ENCODE peak calls at places on chromosomes 12 and 14, in five cellular contexts. R, I, A, Y and D are unnamed samples.

GRCh38 chr12:79344855-79345840 is 345.6 kb downstream of the PAWR start:
- DNase-seq in A (no peak), I (no peak), R (no peak), Y (no peak), D (peak)

GRCh38 chr14:34234258-34234657 is 227.8 kb downstream of the SPTSSA start:
- DNase-seq in A (no peak), Y (no peak), I (peak), R (no peak), D (no peak)

GRCh38 chr12:55736780-55737580 is 5.9 kb upstream of the GDF11 start:
- DNase-seq in Y (peak), I (no peak), R (no peak), A (peak), D (peak)

GRCh38 chr12:45612044-45612794 is 117.3 kb upstream of the ARID2 start:
- DNase-seq in Y (no peak), R (no peak), I (no peak), A (no peak), D (no peak)

GRCh38 chr12:19273482-19274330 is 144.2 kb downstream of the PLEKHA5 start:
- DNase-seq in I (no peak), Y (no peak), R (peak), A (peak), D (peak)

GRCh38 chr12:64270411-64270810 is 48.3 kb upstream of the KICS2 start:
- DNase-seq in A (no peak), R (no peak), Y (no peak), I (no peak), D (peak)

GRCh38 chr14:36085861-36086260 is 90.7 kb downstream of the PTCSC3 start:
- DNase-seq in R (no peak), Y (no peak), A (no peak), I (no peak), D (no peak)

GRCh38 chr14:100214768-100215079 is 24.2 kb upstream of the YY1 start:
- DNase-seq in I (no peak), A (no peak), Y (no peak), R (no peak), D (no peak)

GRCh38 chr14:24816929-24817637 is 183.1 kb upstream of the GZMB start:
- DNase-seq in Y (no peak), A (no peak), R (no peak), I (peak), D (no peak)

GRCh38 chr12:131282292-131283080 is 328.8 kb downstream of the ADGRD1 start:
- DNase-seq in I (no peak), Y (peak), A (peak), R (peak), D (no peak)

GRCh38 chr12:101877816-101878811 is 734 bp downstream of the DRAM1 start:
- DNase-seq in Y (no peak), I (no peak), A (no peak), R (peak), D (no peak)

GRCh38 chr12:55746147-55746912 is 3.4 kb downstream of the GDF11 start:
- DNase-seq in A (no peak), Y (no peak), R (no peak), I (no peak), D (no peak)

GRCh38 chr12:46224401-46224800 is 44.4 kb downstream of the SLC38A1 start:
- DNase-seq in R (peak), I (no peak), Y (no peak), A (no peak), D (no peak)

GRCh38 chr12:69698769-69699540 is at the start of gene BEST3:
- DNase-seq in A (no peak), Y (no peak), I (no peak), R (no peak), D (no peak)

GRCh38 chr14:31124197-31124596 is 83.4 kb downstream of the HECTD1 start:
- DNase-seq in I (no peak), Y (no peak), R (no peak), A (no peak), D (no peak)

GRCh38 chr14:20622816-20623291 is 18.6 kb downstream of the OR6S1 start:
- DNase-seq in A (no peak), I (no peak), R (no peak), Y (no peak), D (peak)

GRCh38 chr12:40031965-40032364 is 73.9 kb downstream of the SLC2A13 start:
- DNase-seq in Y (no peak), I (no peak), R (no peak), A (no peak), D (no peak)

GRCh38 chr12:120352117-120352516 is 16.8 kb downstream of the MSI1 start:
- DNase-seq in R (no peak), Y (no peak), I (no peak), A (no peak), D (no peak)

GRCh38 chr12:121089031-121089812 is 43.5 kb upstream of the P2RX7 start:
- DNase-seq in A (no peak), Y (no peak), I (peak), R (peak), D (no peak)

GRCh38 chr12:19801941-19802340 is 362.6 kb downstream of the AEBP2 start:
- DNase-seq in Y (no peak), A (no peak), R (no peak), I (no peak), D (no peak)

GRCh38 chr12:90166671-90167070 is 458.0 kb upstream of the ATP2B1 start:
- DNase-seq in Y (no peak), R (no peak), A (no peak), I (no peak), D (no peak)

GRCh38 chr12:14883663-14884062 is 2.0 kb downstream of the MGP start:
- DNase-seq in Y (no peak), R (no peak), I (no peak), A (no peak), D (no peak)

GRCh38 chr12:33988888-33989287 is 33.4 kb upstream of the ALG10 start:
- DNase-seq in Y (no peak), A (no peak), R (no peak), I (no peak), D (no peak)

GRCh38 chr12:96397756-96398421 is 2.4 kb downstream of the CDK17 start:
- DNase-seq in R (no peak), Y (no peak), A (no peak), I (no peak), D (no peak)

GRCh38 chr12:27873010-27873409 is 93.0 kb upstream of the MANSC4 start:
- DNase-seq in Y (no peak), A (no peak), R (no peak), I (no peak), D (no peak)

GRCh38 chr12:32249701-32250270 is 143.1 kb downstream of the BICD1 start:
- DNase-seq in Y (no peak), R (no peak), I (no peak), A (no peak), D (no peak)

GRCh38 chr14:88834883-88835431 is 10.5 kb downstream of the TTC8 start:
- DNase-seq in I (no peak), R (no peak), Y (no peak), A (no peak), D (no peak)

GRCh38 chr12:4052691-4053090 is 179.5 kb upstream of the PARP11 start:
- DNase-seq in Y (no peak), R (no peak), I (peak), A (no peak), D (no peak)

GRCh38 chr14:105806568-105806967 is 280.2 kb downstream of the TMEM121 start:
- DNase-seq in Y (no peak), A (no peak), R (no peak), I (no peak), D (no peak)

GRCh38 chr14:75542585-75543091 is 20.4 kb downstream of the BATF start:
- DNase-seq in R (peak), A (peak), Y (peak), I (no peak), D (peak)

GRCh38 chr14:96136361-96136760 is 68.3 kb upstream of the BDKRB2 start:
- DNase-seq in A (no peak), R (no peak), Y (no peak), I (no peak), D (no peak)

GRCh38 chr14:52950410-52950897 is 396 bp downstream of the FERMT2 start:
- DNase-seq in R (peak), Y (peak), I (peak), A (peak), D (peak)

GRCh38 chr12:130987151-130987931 is 33.6 kb downstream of the ADGRD1 start:
- DNase-seq in A (no peak), I (no peak), Y (no peak), R (no peak), D (no peak)

GRCh38 chr14:49512147-49512551 is 74.0 kb downstream of the RPS29 start:
- DNase-seq in R (no peak), A (no peak), I (no peak), Y (no peak), D (no peak)

GRCh38 chr14:96267336-96267735 is 11.3 kb downstream of the BDKRB1 start:
- DNase-seq in A (no peak), R (peak), I (no peak), Y (no peak), D (no peak)

DNA sequence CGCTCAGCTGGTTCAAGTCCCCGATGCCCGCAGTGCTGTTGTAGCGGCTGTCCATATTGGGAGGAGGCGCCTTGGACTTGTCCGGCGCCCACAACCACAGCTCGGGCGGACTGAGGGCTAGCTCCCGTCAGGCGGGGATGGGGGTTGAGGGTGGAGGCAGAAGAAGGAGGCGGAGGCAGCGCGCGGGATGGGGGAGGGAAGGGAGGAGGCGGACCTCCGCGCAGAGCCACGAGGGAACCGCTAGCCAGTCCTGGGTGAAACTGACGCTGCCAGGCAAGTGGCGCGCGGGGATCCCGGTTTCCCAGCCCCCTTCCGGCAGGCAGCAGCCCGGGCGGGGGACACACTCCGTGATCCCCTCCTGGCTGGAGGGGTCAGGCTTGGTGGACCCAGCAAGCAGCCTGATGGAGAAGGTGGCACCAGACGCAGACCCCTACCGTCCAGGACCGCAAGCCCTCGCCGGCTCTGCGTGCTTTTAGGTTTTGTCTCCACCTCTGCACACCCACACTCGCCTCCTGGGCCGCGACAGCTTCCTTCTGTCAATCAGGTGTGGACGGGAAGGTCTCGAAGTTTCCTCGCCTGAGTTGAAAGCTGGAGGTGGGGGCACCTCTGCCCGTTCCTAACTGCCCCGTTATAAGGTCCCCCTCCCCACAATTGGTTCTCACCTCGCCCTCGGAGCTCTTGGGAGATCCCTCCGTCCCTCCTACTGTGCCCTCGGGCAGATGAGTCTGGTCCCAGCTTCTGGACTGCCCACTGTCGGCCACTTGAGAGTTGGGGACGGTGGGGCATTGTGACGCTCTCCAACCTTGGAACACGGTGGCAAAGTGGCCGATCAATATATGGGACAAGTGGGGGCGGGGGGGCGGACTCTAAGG is at the start of gene CPNE8:
- DNase-seq in A (peak), Y (peak), I (peak), R (peak), D (peak)
- TF ChIP-seq POLR2A in A (no peak), Y (peak), I (peak), R (peak), D (no peak)

DNA sequence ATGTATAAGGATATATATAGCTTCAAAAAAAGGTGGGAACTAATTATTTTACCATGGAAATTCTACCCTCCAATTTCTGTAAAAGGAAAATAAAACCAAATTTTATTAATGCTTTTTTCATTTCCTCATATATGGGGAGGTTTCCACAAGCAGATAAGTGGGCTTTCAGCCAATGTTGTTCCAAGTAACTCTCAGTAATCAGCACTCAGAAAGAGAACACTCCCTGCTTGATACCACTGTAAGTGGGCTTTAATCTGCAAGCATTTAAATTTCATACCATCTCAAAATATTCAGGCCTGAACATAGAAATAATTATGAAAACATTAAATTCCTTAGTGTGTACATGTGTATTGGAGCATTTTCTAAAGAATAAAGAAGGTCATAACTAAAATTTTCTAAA is 827.6 kb downstream of the C12orf50 start:
- DNase-seq in Y (no peak), A (no peak), I (no peak), R (no peak), D (no peak)
- H3K4me3 ChIP-seq in Y (no peak), A (no peak), I (no peak), R (no peak), D (no peak)

GRCh38 chr12:2930865-2931264 is 28.3 kb upstream of the TEAD4 start:
- DNase-seq in R (no peak), Y (no peak), I (no peak), A (no peak), D (no peak)

GRCh38 chr12:2936301-2936700 is 22.9 kb upstream of the TEAD4 start:
- DNase-seq in R (no peak), I (no peak), Y (no peak), A (no peak), D (no peak)

GRCh38 chr12:2933586-2933985 is 25.6 kb upstream of the TEAD4 start:
- DNase-seq in Y (no peak), A (no peak), R (no peak), I (no peak), D (no peak)

GRCh38 chr12:2937500-2937899 is 21.7 kb upstream of the TEAD4 start:
- DNase-seq in A (no peak), I (no peak), R (no peak), Y (no peak), D (no peak)

DNA sequence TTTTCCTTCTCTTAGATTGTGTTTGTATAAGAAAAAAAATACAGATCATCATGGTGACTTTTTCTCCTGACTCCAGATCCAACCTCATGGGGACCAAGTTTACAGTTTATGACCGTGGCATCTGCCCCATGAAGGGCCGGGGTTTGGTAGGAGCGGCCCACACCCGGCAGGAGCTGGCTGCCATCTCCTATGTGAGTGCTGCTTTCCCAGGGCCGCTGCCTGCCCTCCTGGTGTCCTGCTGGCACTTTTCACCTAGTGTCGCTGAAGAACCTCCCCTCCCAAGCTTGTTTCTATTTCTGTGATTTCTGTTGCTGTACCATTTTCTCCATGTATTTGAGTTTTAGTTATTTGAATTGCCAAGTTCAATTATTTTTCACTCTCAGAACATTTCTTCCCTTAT is 24.8 kb upstream of the TEAD4 start:
- DNase-seq in Y (peak), R (no peak), A (no peak), I (no peak), D (no peak)
- TF ChIP-seq POLR2A in Y (no peak), R (no peak), A (no peak), I (no peak), D (no peak)

DNA sequence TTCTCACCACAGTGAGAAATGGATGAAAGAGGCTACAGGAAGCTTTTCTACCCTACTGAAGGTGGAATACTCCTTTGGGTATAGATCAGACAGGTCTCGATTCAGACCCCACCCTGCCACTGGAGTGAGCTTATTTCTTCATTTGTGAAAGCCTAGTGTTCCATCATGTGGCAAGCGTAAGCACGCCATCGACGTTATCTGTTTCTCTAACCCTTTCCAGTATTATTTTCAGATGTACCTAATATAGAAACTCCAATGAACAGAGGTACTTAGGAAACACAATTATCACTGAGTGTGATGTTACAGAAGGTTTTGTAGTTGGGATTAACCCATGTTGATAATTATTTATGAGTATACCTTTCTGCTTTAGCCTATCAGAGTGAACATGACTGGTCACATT is 12.4 kb downstream of the PEBP1 start:
- DNase-seq in R (no peak), I (no peak), A (no peak), Y (no peak), D (no peak)
- H3K4me3 ChIP-seq in R (no peak), I (no peak), A (no peak), Y (no peak), D (no peak)

GRCh38 chr14:37195327-37195726 is 2.4 kb upstream of the MIPOL1 start:
- DNase-seq in A (no peak), Y (no peak), I (no peak), R (no peak), D (no peak)

GRCh38 chr14:37198273-37198598 is 499 bp downstream of the MIPOL1 start:
- DNase-seq in I (no peak), R (no peak), A (no peak), Y (no peak), D (no peak)

GRCh38 chr14:37196604-37197420 is 925 bp upstream of the MIPOL1 start:
- DNase-seq in I (no peak), Y (no peak), A (no peak), R (no peak), D (no peak)

GRCh38 chr14:37198907-37199306 is 1.2 kb downstream of the MIPOL1 start:
- DNase-seq in I (no peak), R (no peak), A (no peak), Y (no peak), D (no peak)

DNA sequence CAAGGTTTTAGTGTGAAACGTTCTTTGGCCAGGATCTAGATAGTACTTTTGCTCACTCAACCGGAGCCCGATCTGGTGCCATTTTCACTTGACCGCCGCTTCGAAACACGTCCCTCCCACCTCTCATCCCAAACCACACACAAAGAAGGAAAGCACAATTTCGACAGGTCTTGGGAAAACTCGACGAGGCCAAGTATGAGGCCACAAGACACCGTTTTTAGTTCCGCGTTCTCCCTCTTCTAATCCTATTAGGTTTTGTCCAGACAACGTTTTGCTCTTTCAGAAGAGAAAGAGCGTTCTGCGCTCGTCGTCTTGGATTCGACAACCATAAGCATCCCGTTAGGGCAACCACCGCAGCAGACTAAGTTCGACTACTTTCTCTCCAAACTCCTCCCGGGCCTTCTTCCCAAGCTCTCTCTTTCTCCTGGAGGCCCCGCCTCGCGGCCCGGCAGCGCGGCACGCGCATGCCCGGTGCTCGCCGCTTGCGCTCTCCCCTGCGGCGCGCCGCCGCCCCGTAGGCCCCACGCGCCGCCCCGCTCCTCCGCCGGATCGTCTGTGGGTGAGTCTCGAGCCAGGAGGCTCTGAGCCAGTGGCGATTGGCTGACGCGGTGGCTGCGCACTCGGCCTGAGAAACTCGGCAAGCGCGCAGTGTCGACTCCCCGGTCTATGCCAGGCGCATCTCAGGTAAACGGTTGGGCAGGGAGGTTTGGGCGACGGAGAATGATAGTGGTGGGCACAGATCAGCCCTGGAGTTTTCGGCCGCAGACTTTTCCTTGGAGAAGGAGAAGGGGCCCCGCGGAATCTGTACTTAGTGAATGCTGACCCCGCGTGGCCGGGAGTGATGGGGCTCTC is at the start of gene MIPOL1:
- DNase-seq in A (peak), Y (peak), R (peak), I (peak), D (no peak)
- TF ChIP-seq POLR2A in A (no peak), Y (peak), R (peak), I (no peak), D (no peak)

GRCh38 chr12:58502857-58503256 is 417.4 kb downstream of the LRIG3 start:
- DNase-seq in Y (no peak), I (no peak), A (no peak), R (no peak), D (no peak)
- H3K4me3 ChIP-seq in Y (no peak), I (no peak), A (no peak), R (no peak), D (no peak)